ENCODE peak calls at places on chromosome 22, in seven cellular contexts. I is A549, Z is GM13977, O is body of pancreas, V is RWPE1, T is nephron progenitor cell, B is AG09309. X is an unnamed sample.

GRCh38 chr22:43325176-43325575 is 18.0 kb downstream of the SCUBE1 start:
- DNase-seq in O (no peak), T (no peak), V (no peak), Z (no peak), I (no peak), B (no peak), X (no peak)

GRCh38 chr22:26409705-26410376 is 19.2 kb upstream of the ASPHD2 start:
- DNase-seq in T (no peak), Z (no peak), O (no peak), V (no peak), B (no peak), I (no peak), X (no peak)

GRCh38 chr22:29469755-29470154 is 10.3 kb upstream of the NEFH start:
- DNase-seq in V (no peak), T (no peak), B (no peak), Z (no peak), O (no peak), I (no peak), X (no peak)

GRCh38 chr22:49807780-49808708 is 19.6 kb downstream of the BRD1 start:
- DNase-seq in Z (no peak), I (no peak), B (no peak), V (no peak), O (no peak), T (no peak), X (no peak)

GRCh38 chr22:23152238-23153114 is 7.2 kb downstream of the RAB36 start:
- DNase-seq in T (no peak), B (no peak), Z (no peak), I (no peak), O (no peak), V (no peak), X (no peak)

GRCh38 chr22:42857845-42858481 is 890 bp upstream of the ARFGAP3 start:
- DNase-seq in V (no peak), T (no peak), B (no peak), I (no peak), O (peak), Z (no peak), X (no peak)

GRCh38 chr22:22884888-22885840 is 2.5 kb upstream of the IGLL5 start:
- DNase-seq in V (no peak), T (no peak), Z (peak), I (no peak), O (no peak), B (no peak), X (no peak)

GRCh38 chr22:24153353-24153752 is 27.9 kb upstream of the SUSD2 start:
- DNase-seq in B (no peak), Z (no peak), V (no peak), T (no peak), I (no peak), O (no peak), X (no peak)

GRCh38 chr22:23419151-23419550 is 160.9 kb downstream of the IGLL1 start:
- DNase-seq in Z (no peak), V (no peak), O (no peak), T (no peak), I (no peak), B (no peak), X (no peak)

GRCh38 chr22:24494535-24495364 is at the start of gene UPB1:
- DNase-seq in Z (no peak), V (no peak), B (no peak), I (no peak), O (no peak), T (peak), X (no peak)

GRCh38 chr22:48185071-48185470 is 1422.6 kb downstream of the TBC1D22A start:
- DNase-seq in B (no peak), O (no peak), T (no peak), I (no peak), V (no peak), Z (no peak), X (no peak)

GRCh38 chr22:48734961-48735360 is 1092.7 kb downstream of the BRD1 start:
- DNase-seq in B (no peak), T (no peak), V (no peak), O (no peak), I (no peak), Z (no peak), X (no peak)

GRCh38 chr22:35539487-35539886 is 1.1 kb upstream of the RASD2 start:
- DNase-seq in O (no peak), Z (no peak), T (no peak), B (no peak), V (no peak), I (no peak), X (no peak)

GRCh38 chr22:31128156-31128555 is 5.4 kb downstream of the INPP5J start:
- DNase-seq in B (no peak), O (no peak), T (no peak), Z (no peak), I (no peak), V (no peak), X (no peak)
- TF ChIP-seq CTCF in B (no peak), O (no peak), T (no peak), Z (no peak), I (no peak), V (no peak), X (no peak)

GRCh38 chr22:20809538-20810185 is 35.7 kb downstream of the SERPIND1 start:
- DNase-seq in O (no peak), B (no peak), T (no peak), Z (no peak), I (no peak), V (no peak), X (no peak)
- TF ChIP-seq CTCF in O (no peak), B (no peak), T (no peak), Z (no peak), I (no peak), V (no peak), X (no peak)

GRCh38 chr22:39314251-39314971 is 5.0 kb downstream of the RPL3 start:
- DNase-seq in B (no peak), O (no peak), Z (no peak), I (no peak), V (no peak), T (no peak), X (no peak)
- TF ChIP-seq CTCF in B (peak), O (no peak), Z (no peak), I (no peak), V (no peak), T (no peak), X (no peak)

GRCh38 chr22:31125521-31126117 is 2.9 kb downstream of the INPP5J start:
- DNase-seq in B (no peak), T (no peak), I (no peak), V (no peak), Z (no peak), O (no peak), X (no peak)
- TF ChIP-seq CTCF in B (no peak), T (no peak), I (no peak), V (no peak), Z (no peak), O (no peak), X (no peak)

X was measured in MCF 10A.